ENCODE peak calls at places on chromosomes 2 and 18, in ten cellular contexts. E is LoVo, L is skeletal muscle cell, U is chondrocyte, M is GM13976, X is AG04450, Y is H1, S is AG08395, B is psoas muscle, P is BE2C. Q is an unnamed sample.

GRCh38 chr2:34570266-34570872 is 971.3 kb upstream of the FAM98A start:
- DNase-seq in M (no peak), Y (no peak), L (no peak), S (no peak), X (no peak), B (no peak), E (peak; percentile 15), U (no peak), P (peak; percentile 44), Q (no peak)

GRCh38 chr18:22674300-22674699 is 256.6 kb upstream of the CTAGE1 start:
- DNase-seq in U (no peak), B (no peak), X (peak; percentile 63), E (peak; percentile 32), M (no peak), P (no peak), L (peak; percentile 94), S (peak; percentile 89), Y (no peak), Q (no peak)

GRCh38 chr18:23862071-23862470 is 152.5 kb upstream of the TTC39C start:
- DNase-seq in L (peak; percentile 64), X (peak; percentile 65), E (no peak), B (no peak), Y (no peak), M (no peak), S (peak; percentile 92), P (no peak), U (no peak), Q (no peak)

GRCh38 chr2:149799296-149799695 is 211.7 kb upstream of the MMADHC start:
- DNase-seq in B (no peak), M (no peak), U (no peak), L (no peak), E (peak; percentile 27), P (no peak), Y (no peak), S (peak; percentile 40), X (no peak), Q (no peak)

GRCh38 chr2:134280231-134280630 is 26.4 kb downstream of the MGAT5 start:
- DNase-seq in E (no peak), L (no peak), M (no peak), B (no peak), Y (no peak), P (no peak), S (no peak), U (no peak), X (no peak), Q (no peak)

GRCh38 chr2:138475394-138475793 is 26.2 kb upstream of the SPOPL start:
- DNase-seq in E (no peak), M (peak; percentile 22), Y (no peak), U (no peak), X (no peak), S (no peak), B (no peak), P (no peak), L (no peak), Q (no peak)

GRCh38 chr2:163801499-163801893 is 65.7 kb upstream of the FIGN start:
- DNase-seq in Y (no peak), M (no peak), L (no peak), S (no peak), B (no peak), P (no peak), E (no peak), X (no peak), U (no peak), Q (no peak)

GRCh38 chr2:111071480-111072143 is 49.1 kb upstream of the BCL2L11 start:
- DNase-seq in S (peak; percentile 67), B (no peak), P (no peak), X (peak; percentile 18), L (peak; percentile 68), U (no peak), M (no peak), E (no peak), Y (no peak), Q (no peak)

GRCh38 chr2:105498281-105498846 is 99.5 kb upstream of the FHL2 start:
- DNase-seq in U (no peak), S (no peak), M (no peak), L (no peak), B (no peak), E (no peak), P (no peak), Y (no peak), X (no peak), Q (no peak)

GRCh38 chr2:66433945-66434678 is 813 bp upstream of the MEIS1 start:
- DNase-seq in M (no peak), U (peak; percentile 81), Y (peak; percentile 78), B (peak; percentile 64), P (peak; percentile 52), S (peak; percentile 47), E (peak; percentile 50), X (no peak), L (no peak), Q (peak; percentile 84)

GRCh38 chr2:156589381-156590079 is 153.4 kb downstream of the GPD2 start:
- DNase-seq in L (no peak), S (peak; percentile 65), M (peak; percentile 16), X (peak; percentile 11), Y (no peak), E (peak; percentile 51), U (no peak), B (no peak), P (no peak), Q (no peak)

GRCh38 chr2:182618672-182619079 is 97.4 kb upstream of the DNAJC10 start:
- DNase-seq in P (no peak), S (no peak), X (no peak), L (no peak), M (no peak), B (no peak), U (no peak), E (no peak), Y (no peak), Q (no peak)

GRCh38 chr2:85433511-85434089 is 15.1 kb downstream of the SH2D6 start:
- DNase-seq in B (peak; percentile 92), P (peak; percentile 82), E (no peak), S (peak; percentile 96), L (peak; percentile 94), U (no peak), M (no peak), X (peak; percentile 93), Y (no peak), Q (peak; percentile 93)

GRCh38 chr2:113084249-113085000 is 16.7 kb downstream of the IL1F10 start:
- DNase-seq in Y (no peak), X (no peak), E (no peak), M (no peak), B (no peak), S (peak; percentile 22), L (no peak), P (no peak), U (no peak), Q (no peak)

GRCh38 chr18:28109781-28110460 is 67.0 kb downstream of the CDH2 start:
- DNase-seq in U (no peak), S (no peak), X (no peak), Y (no peak), L (no peak), B (no peak), P (no peak), M (no peak), E (no peak), Q (no peak)

GRCh38 chr2:66275984-66276383 is 158.9 kb upstream of the MEIS1 start:
- DNase-seq in M (no peak), U (no peak), B (no peak), P (no peak), X (no peak), Y (no peak), E (no peak), L (no peak), S (no peak), Q (no peak)

GRCh38 chr2:112582314-112582746 is 2.1 kb upstream of the CHCHD5 start:
- DNase-seq in U (no peak), Y (no peak), P (peak; percentile 18), X (peak; percentile 21), S (peak; percentile 42), B (no peak), M (no peak), L (peak; percentile 25), E (peak; percentile 70), Q (no peak)

GRCh38 chr2:231399853-231400667 is 4.5 kb downstream of the B3GNT7 start:
- DNase-seq in M (peak; percentile 38), P (peak; percentile 81), X (no peak), E (no peak), U (no peak), L (no peak), Y (peak; percentile 54), S (peak; percentile 60), B (peak; percentile 52), Q (no peak)

GRCh38 chr2:162058973-162059668 is 14.9 kb downstream of the DPP4 start:
- DNase-seq in L (no peak), P (no peak), X (no peak), B (no peak), M (peak; percentile 41), S (no peak), Y (no peak), U (no peak), E (no peak), Q (no peak)

GRCh38 chr2:11578986-11579774 is 45.3 kb downstream of the GREB1 start:
- DNase-seq in Y (no peak), X (no peak), L (no peak), P (no peak), S (no peak), B (no peak), U (no peak), M (no peak), E (no peak), Q (peak; percentile 55)

GRCh38 chr18:57434177-57434535 is 1.0 kb upstream of the ONECUT2 start:
- DNase-seq in U (no peak), E (peak; percentile 2), X (no peak), Y (peak; percentile 56), S (no peak), L (no peak), M (no peak), P (no peak), B (no peak), Q (no peak)

GRCh38 chr18:27632706-27633105 is 447.6 kb upstream of the CHST9 start:
- DNase-seq in X (no peak), P (no peak), M (no peak), U (no peak), E (no peak), Y (no peak), L (no peak), B (no peak), S (no peak), Q (no peak)

GRCh38 chr2:208945719-208946280 is 478.0 kb upstream of the MAP2 start:
- DNase-seq in B (no peak), U (no peak), S (no peak), M (no peak), E (no peak), P (no peak), X (no peak), Y (no peak), L (no peak), Q (no peak)

GRCh38 chr2:128219891-128220290 is 98.8 kb downstream of the HS6ST1 start:
- DNase-seq in P (no peak), U (no peak), Y (no peak), L (no peak), B (no peak), S (no peak), M (no peak), X (no peak), E (no peak), Q (no peak)

GRCh38 chr2:46812381-46813024 is 103.1 kb downstream of the MCFD2 start:
- DNase-seq in M (no peak), U (no peak), X (peak; percentile 95), S (peak; percentile 88), B (peak; percentile 82), Y (no peak), P (peak; percentile 34), L (peak; percentile 95), E (no peak), Q (peak; percentile 92)

GRCh38 chr2:205852457-205852856 is 170.2 kb downstream of the NRP2 start:
- DNase-seq in P (no peak), U (no peak), M (no peak), L (no peak), Y (no peak), X (no peak), B (no peak), E (no peak), S (no peak), Q (no peak)

GRCh38 chr2:32442020-32442467 is 85.2 kb downstream of the BIRC6 start:
- DNase-seq in M (no peak), B (no peak), P (no peak), Y (no peak), U (no peak), X (no peak), L (no peak), S (no peak), E (no peak), Q (no peak)

GRCh38 chr2:10525573-10526265 is 77.6 kb upstream of the ODC1 start:
- DNase-seq in B (no peak), L (no peak), E (no peak), Y (no peak), U (no peak), X (no peak), S (no peak), M (no peak), P (no peak), Q (no peak)